ENCODE peak calls at places on chromosomes 16 and 17, in eight cellular contexts. M is activated T-cell treated with anti-CD3 and anti-CD28 coated beads, Interleukin-2, amount 50 U/mL, for 4 hours; N is T-helper 2 cell; G is Peyer's patch; C is globus pallidus; I is heart right ventricle; W is COR-L47; H is T-cell. V is an unnamed sample.

GRCh38 chr16:64711026-64711425 is 410.8 kb downstream of the CDH11 start:
- DNase-seq in H (no peak), M (no peak), I (no peak), W (no peak), C (no peak), N (no peak), G (no peak), V (no peak)

GRCh38 chr17:50206604-50207293 is 5.3 kb upstream of the COL1A1 start:
- DNase-seq in C (no peak), H (no peak), I (no peak), G (no peak), W (peak; percentile 12), M (no peak), N (no peak), V (no peak)

GRCh38 chr16:57884655-57885133 is 82.4 kb upstream of the KIFC3 start:
- DNase-seq in M (no peak), N (no peak), G (no peak), W (no peak), H (no peak), I (no peak), C (no peak), V (no peak)

GRCh38 chr17:29241015-29241963 is 5.4 kb upstream of the CRYBA1 start:
- DNase-seq in G (no peak), I (no peak), H (no peak), C (peak; percentile 55), M (no peak), W (no peak), N (no peak), V (no peak)

GRCh38 chr16:23060458-23061320 is 88.6 kb downstream of the USP31 start:
- DNase-seq in N (peak; percentile 40), C (peak; percentile 88), M (peak; percentile 46), W (peak; percentile 64), I (peak; percentile 71), H (no peak), G (peak; percentile 69), V (peak; percentile 45)

GRCh38 chr17:76272541-76273434 is 7.6 kb downstream of the UBALD2 start:
- DNase-seq in I (no peak), M (peak; percentile 38), W (no peak), H (no peak), N (peak; percentile 49), G (peak; percentile 69), C (no peak), V (peak; percentile 51)

GRCh38 chr16:67279296-67280089 is at the start of gene PLEKHG4:
- DNase-seq in G (peak; percentile 61), N (peak; percentile 73), M (peak; percentile 78), W (peak; percentile 55), I (peak; percentile 53), C (peak; percentile 34), H (peak; percentile 61), V (peak; percentile 71)

GRCh38 chr17:76565728-76566612 is 19.7 kb downstream of the ST6GALNAC2 start:
- DNase-seq in N (no peak), M (no peak), C (no peak), W (no peak), H (no peak), G (no peak), I (no peak), V (no peak)

GRCh38 chr17:60354223-60354622 is 37.7 kb downstream of the USP32 start:
- DNase-seq in H (no peak), W (no peak), M (no peak), G (no peak), I (no peak), N (no peak), C (no peak), V (no peak)

V was measured in memory B cell.